ENCODE peak calls at places on chromosomes 12 and 14, in eight cellular contexts. A is right atrium auricular region, B is heart left ventricle, W is colonic mucosa, F is psoas muscle, R is keratinocyte, K is cardiac muscle cell, Y is lower lobe of right lung. Q is an unnamed sample.
A peak's percentile ranks its signal among the peaks of the same experiment; 100 is the strongest.

GRCh38 chr14:87643005-87643404 is 350.0 kb downstream of the GALC start:
- DNase-seq in A (peak; percentile 66), B (peak; percentile 37), W (no peak), F (no peak), R (no peak), K (no peak), Y (no peak), Q (no peak)

GRCh38 chr14:52286659-52287649 is 19.5 kb downstream of the PTGDR start:
- DNase-seq in A (no peak), B (no peak), W (no peak), F (no peak), R (no peak), K (no peak), Y (no peak), Q (no peak)

GRCh38 chr14:106062502-106063272 is 536.3 kb downstream of the TMEM121 start:
- DNase-seq in A (no peak), B (no peak), W (no peak), F (no peak), R (no peak), K (no peak), Y (no peak), Q (no peak)

GRCh38 chr14:91229743-91230200 is 14.7 kb downstream of the GPR68 start:
- DNase-seq in A (no peak), B (no peak), W (no peak), F (no peak), R (no peak), K (peak; percentile 47), Y (no peak), Q (no peak)

GRCh38 chr12:97650242-97650641 is 187.6 kb downstream of the RMST start:
- DNase-seq in A (no peak), B (no peak), W (no peak), F (no peak), R (no peak), K (no peak), Y (no peak), Q (no peak)

GRCh38 chr12:94592080-94592479 is 58.3 kb downstream of the TMCC3 start:
- DNase-seq in A (no peak), B (no peak), W (no peak), F (no peak), R (no peak), K (no peak), Y (no peak), Q (no peak)

GRCh38 chr12:34390171-34390841 is 368.0 kb downstream of the ALG10 start:
- DNase-seq in A (no peak), B (peak; percentile 11), W (no peak), F (peak; percentile 25), R (no peak), K (no peak), Y (peak; percentile 17), Q (no peak)

GRCh38 chr12:15244341-15244740 is 23.1 kb upstream of the RERG start:
- DNase-seq in A (no peak), B (no peak), W (no peak), F (no peak), R (no peak), K (no peak), Y (no peak), Q (no peak)

GRCh38 chr12:11981174-11981733 is 89.5 kb upstream of the BCL2L14 start:
- DNase-seq in A (no peak), B (no peak), W (no peak), F (no peak), R (no peak), K (peak; percentile 27), Y (no peak), Q (no peak)

GRCh38 chr12:2582631-2583616 is 211.8 kb upstream of the FKBP4 start:
- DNase-seq in A (no peak), B (peak; percentile 85), W (peak; percentile 75), F (peak; percentile 77), R (no peak), K (peak; percentile 69), Y (peak; percentile 73), Q (peak; percentile 77)

GRCh38 chr14:33765251-33765650 is 185.6 kb downstream of the EGLN3 start:
- DNase-seq in A (no peak), B (peak; percentile 46), W (no peak), F (no peak), R (no peak), K (peak; percentile 93), Y (no peak), Q (no peak)

GRCh38 chr14:86574026-86574777 is 1044.3 kb downstream of the FLRT2 start:
- DNase-seq in A (no peak), B (no peak), W (no peak), F (no peak), R (no peak), K (peak; percentile 65), Y (no peak), Q (no peak)

GRCh38 chr12:47753021-47754001 is 5.4 kb downstream of the RAPGEF3 start:
- DNase-seq in A (peak; percentile 83), B (peak; percentile 95), W (peak; percentile 76), F (peak; percentile 96), R (no peak), K (peak; percentile 31), Y (peak; percentile 90), Q (no peak)

GRCh38 chr12:129393357-129393937 is 510.4 kb downstream of the TMEM132D start:
- DNase-seq in A (no peak), B (no peak), W (no peak), F (no peak), R (no peak), K (no peak), Y (no peak), Q (no peak)

DNA sequence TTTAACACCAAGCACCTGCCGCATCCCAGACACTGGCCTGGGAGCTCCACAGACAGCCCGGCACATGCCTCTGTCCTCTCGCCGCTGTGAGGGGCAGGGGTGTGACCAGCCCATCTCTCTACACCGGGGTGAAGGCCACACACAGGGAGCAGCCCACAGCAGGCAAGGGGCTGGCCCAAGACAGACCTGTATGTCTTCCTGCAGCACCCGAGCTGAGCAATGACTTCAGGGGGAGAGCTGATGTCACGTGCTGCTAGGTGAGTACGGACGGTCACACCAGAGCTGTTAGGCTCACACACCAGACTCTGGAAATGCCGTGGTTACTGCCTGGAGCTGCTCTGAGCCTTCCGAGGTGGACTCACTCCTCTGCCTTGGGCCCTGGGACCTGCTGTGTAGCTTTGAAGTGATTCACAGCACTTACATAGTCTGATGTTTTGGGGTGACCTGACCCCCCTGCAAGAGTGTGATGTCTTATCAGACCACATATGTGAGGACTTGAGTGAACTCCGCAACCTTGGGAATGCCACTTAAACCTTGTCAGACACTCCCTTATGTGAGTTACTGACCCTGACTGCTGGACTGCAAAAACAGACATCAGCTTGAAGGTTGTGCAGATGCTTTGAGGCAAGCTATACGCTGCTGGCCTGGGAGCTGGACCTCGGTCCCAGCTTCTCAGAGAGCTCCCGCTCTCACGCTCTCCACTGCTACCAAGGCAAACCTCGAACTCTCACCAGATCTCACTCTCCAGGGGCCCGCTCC is 1.8 kb downstream of the XRCC3 start:
- DNase-seq in A (no peak), B (no peak), W (no peak), F (no peak), R (no peak), K (no peak), Y (no peak), Q (no peak)
- H3K4me1 ChIP-seq in A (no peaks in the 10 kb centered on the region), B (peaks cover 31% of the 10 kb centered on the region), W (peaks cover 11% of the 10 kb centered on the region), F (peaks cover 44% of the 10 kb centered on the region), R (peaks cover 60% of the 10 kb centered on the region), K (peaks cover 20% of the 10 kb centered on the region), Y (peaks cover 55% of the 10 kb centered on the region), Q (peaks cover 5% of the 10 kb centered on the region)

DNA sequence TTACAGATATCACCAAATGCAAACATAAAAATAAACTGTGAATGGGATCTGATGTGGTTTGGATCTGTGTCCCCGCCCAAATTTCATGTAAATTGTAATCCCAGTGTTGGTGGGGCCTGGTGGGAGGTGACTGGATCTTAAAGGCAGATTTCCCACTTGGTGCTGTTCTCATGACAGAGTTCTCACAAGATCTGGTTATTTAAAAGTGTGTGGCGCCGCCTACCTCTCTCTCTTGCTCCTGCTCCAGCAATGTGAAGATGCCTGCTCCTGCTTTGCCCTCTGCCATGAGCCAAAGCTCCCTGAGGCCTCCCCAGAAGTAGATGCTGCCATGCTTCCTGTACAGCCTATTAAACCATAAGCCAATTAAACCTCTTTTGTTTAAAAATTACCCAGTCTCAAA is 47.8 kb downstream of the SLC25A21 start:
- DNase-seq in A (no peak), B (no peak), W (no peak), F (no peak), R (no peak), K (no peak), Y (no peak), Q (peak; percentile 38)
- TF ChIP-seq CTCF in A (no peak), B (no peak), W (no peak), F (no peak), R (peak; percentile 51), K (no peak), Y (no peak), Q (no peak)

GRCh38 chr12:109302358-109302757 is 6.7 kb downstream of the FOXN4 start:
- DNase-seq in A (no peak), B (no peak), W (no peak), F (no peak), R (peak; percentile 15), K (no peak), Y (no peak), Q (no peak)

GRCh38 chr12:109304485-109304884 is 4.6 kb downstream of the FOXN4 start:
- DNase-seq in A (no peak), B (no peak), W (no peak), F (no peak), R (no peak), K (no peak), Y (no peak), Q (no peak)

GRCh38 chr12:109307051-109307450 is 2.0 kb downstream of the FOXN4 start:
- DNase-seq in A (no peak), B (no peak), W (no peak), F (no peak), R (no peak), K (no peak), Y (no peak), Q (peak; percentile 36)

GRCh38 chr12:109302770-109303169 is 6.3 kb downstream of the FOXN4 start:
- DNase-seq in A (no peak), B (no peak), W (no peak), F (no peak), R (no peak), K (no peak), Y (no peak), Q (no peak)

DNA sequence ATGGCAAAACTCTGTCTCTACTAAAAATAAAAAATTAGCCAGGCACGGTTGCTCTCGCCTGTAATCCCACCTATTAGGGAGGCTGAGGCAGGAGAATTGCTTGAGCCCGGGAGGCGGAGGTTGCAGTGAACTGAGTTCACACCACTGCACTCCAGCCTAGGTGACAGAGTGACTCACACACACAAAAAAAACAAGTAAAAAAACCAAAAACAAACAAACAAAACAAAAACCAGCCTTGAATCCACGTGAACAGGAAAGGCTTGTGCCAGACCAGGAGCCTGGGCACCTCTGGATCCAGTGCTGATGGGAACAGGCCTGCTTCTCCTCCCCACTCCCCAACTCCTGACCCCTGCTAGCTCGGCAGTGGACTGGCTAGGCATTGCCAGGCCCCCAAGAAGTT is 3.5 kb downstream of the FOXN4 start:
- DNase-seq in A (no peak), B (no peak), W (no peak), F (no peak), R (no peak), K (no peak), Y (no peak), Q (no peak)
- H3K27me3 ChIP-seq in A (peaks cover 10% of the 10 kb centered on the region), B (peaks cover 41% of the 10 kb centered on the region), W (peaks cover 39% of the 10 kb centered on the region), F (peaks cover 11% of the 10 kb centered on the region), R (peaks cover 41% of the 10 kb centered on the region), K (peaks cover 42% of the 10 kb centered on the region), Y (peaks cover 67% of the 10 kb centered on the region), Q (no peaks in the 10 kb centered on the region)

DNA sequence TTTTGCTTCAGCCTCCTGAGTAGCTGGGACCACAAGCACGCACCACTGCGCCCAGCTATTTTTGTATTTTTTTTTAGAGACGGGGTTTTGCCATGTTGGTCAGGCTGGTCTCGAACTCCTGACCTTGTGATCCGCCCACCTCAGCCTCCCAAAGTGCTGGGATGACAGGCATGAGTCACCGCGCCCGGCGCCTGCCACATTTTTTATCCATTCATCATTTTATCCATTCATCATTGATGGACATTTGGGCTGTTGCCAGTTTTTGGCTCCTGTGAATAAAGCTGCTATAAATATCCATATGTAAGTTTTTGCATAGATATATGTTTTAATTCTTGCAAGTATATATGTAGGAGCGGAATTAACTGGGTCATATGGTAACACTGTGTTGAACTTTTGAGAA is 79.5 kb downstream of the DAAM1 start:
- DNase-seq in A (no peak), B (no peak), W (no peak), F (no peak), R (no peak), K (no peak), Y (no peak), Q (no peak)
- H3K4me1 ChIP-seq in A (no peaks in the 10 kb centered on the region), B (no peaks in the 10 kb centered on the region), W (no peaks in the 10 kb centered on the region), F (no peaks in the 10 kb centered on the region), R (peaks cover 19% of the 10 kb centered on the region), K (no peaks in the 10 kb centered on the region), Y (peaks cover 6% of the 10 kb centered on the region), Q (no peaks in the 10 kb centered on the region)

Q was measured in Caco-2.